ENCODE peak calls at places on chromosomes 2 and 18, in five cellular contexts. Z is LNCaP clone FGC; S is heart right ventricle; I is CD4-positive, alpha-beta memory T cell; T is WTC11. K is an unnamed sample.

GRCh38 chr18:54020971-54021370 is 203.5 kb downstream of the MBD2 start:
- DNase-seq in Z (no peak), S (no peak), I (no peak), T (no peak), K (no peak)

GRCh38 chr18:9779630-9780029 is 71.5 kb downstream of the RAB31 start:
- DNase-seq in Z (no peak), S (no peak), I (no peak), T (no peak), K (no peak)

GRCh38 chr2:217538719-217539118 is 464.1 kb downstream of the TNS1 start:
- DNase-seq in Z (no peak), S (no peak), I (no peak), T (no peak), K (no peak)

GRCh38 chr2:170354409-170354808 is 176.5 kb downstream of the MYO3B start:
- DNase-seq in Z (no peak), S (no peak), I (no peak), T (no peak), K (no peak)

GRCh38 chr2:88824951-88825350 is 133.5 kb downstream of the RPIA start:
- DNase-seq in Z (no peak), S (no peak), I (no peak), T (no peak), K (no peak)

GRCh38 chr2:40716879-40717278 is 265.0 kb upstream of the SLC8A1 start:
- DNase-seq in Z (no peak), S (no peak), I (no peak), T (no peak), K (no peak)

GRCh38 chr2:47907097-47907781 is 941 bp upstream of the FBXO11 start:
- DNase-seq in Z (no peak), S (peak; percentile 19), I (peak; percentile 77), T (no peak), K (no peak)

GRCh38 chr2:6692061-6692460 is 173.6 kb downstream of the CMPK2 start:
- DNase-seq in Z (peak; percentile 76), S (no peak), I (no peak), T (no peak), K (no peak)

GRCh38 chr2:3243804-3244203 is 133.8 kb downstream of the EIPR1 start:
- DNase-seq in Z (no peak), S (no peak), I (no peak), T (no peak), K (no peak)

GRCh38 chr2:101162561-101163330 is 11.6 kb upstream of the TBC1D8 start:
- DNase-seq in Z (no peak), S (no peak), I (no peak), T (peak; percentile 42), K (no peak)

GRCh38 chr2:35035883-35036282 is 1319.7 kb upstream of the CRIM1 start:
- DNase-seq in Z (peak; percentile 3), S (no peak), I (no peak), T (no peak), K (no peak)

GRCh38 chr2:217127744-217128143 is 267.9 kb upstream of the TNP1 start:
- DNase-seq in Z (no peak), S (no peak), I (no peak), T (no peak), K (no peak)

GRCh38 chr2:110770696-110771425 is 38.5 kb downstream of the ACOXL start:
- DNase-seq in Z (peak; percentile 64), S (peak; percentile 34), I (no peak), T (no peak), K (no peak)

GRCh38 chr2:239272626-239273025 is 128.2 kb downstream of the HDAC4 start:
- DNase-seq in Z (no peak), S (no peak), I (no peak), T (no peak), K (no peak)

GRCh38 chr2:150485114-150485870 is 2.2 kb downstream of the RND3 start:
- DNase-seq in Z (peak; percentile 8), S (peak; percentile 75), I (no peak), T (peak; percentile 67), K (no peak)

GRCh38 chr2:2333076-2333475 is 2.0 kb upstream of the MYT1L start:
- DNase-seq in Z (peak; percentile 2), S (no peak), I (no peak), T (no peak), K (no peak)

GRCh38 chr2:72204782-72205545 is 57.3 kb upstream of the CYP26B1 start:
- DNase-seq in Z (no peak), S (no peak), I (no peak), T (no peak), K (no peak)

GRCh38 chr18:23746851-23747250 is 57.6 kb downstream of the LAMA3 start:
- DNase-seq in Z (no peak), S (no peak), I (no peak), T (no peak), K (no peak)

GRCh38 chr2:64311191-64311910 is 142.6 kb upstream of the LGALSL start:
- DNase-seq in Z (no peak), S (no peak), I (no peak), T (no peak), K (no peak)

GRCh38 chr2:173191601-173192000 is 116.0 kb downstream of the MAP3K20 start:
- DNase-seq in Z (no peak), S (no peak), I (no peak), T (no peak), K (no peak)

GRCh38 chr2:199348871-199349270 is 108.9 kb downstream of the SATB2 start:
- DNase-seq in Z (no peak), S (no peak), I (no peak), T (no peak), K (no peak)

GRCh38 chr18:47397671-47398319 is 146.3 kb upstream of the SKOR2 start:
- DNase-seq in Z (no peak), S (no peak), I (no peak), T (peak; percentile 73), K (no peak)

GRCh38 chr2:96815326-96816126 is 542 bp upstream of the CNNM3 start:
- DNase-seq in Z (no peak), S (no peak), I (no peak), T (no peak), K (no peak)

GRCh38 chr2:219803294-219803693 is 175.9 kb downstream of the SLC4A3 start:
- DNase-seq in Z (no peak), S (no peak), I (no peak), T (no peak), K (no peak)

GRCh38 chr18:32730620-32731021 is 42.2 kb downstream of the KLHL14 start:
- DNase-seq in Z (no peak), S (no peak), I (peak; percentile 7), T (no peak), K (no peak)

GRCh38 chr2:105919191-105919811 is 174.6 kb downstream of the NCK2 start:
- DNase-seq in Z (no peak), S (peak; percentile 72), I (no peak), T (no peak), K (no peak)

GRCh38 chr2:217349251-217349650 is 489.4 kb upstream of the TNP1 start:
- DNase-seq in Z (no peak), S (no peak), I (no peak), T (no peak), K (no peak)

GRCh38 chr2:203804070-203804469 is 63.5 kb upstream of the CTLA4 start:
- DNase-seq in Z (no peak), S (peak; percentile 54), I (peak; percentile 57), T (no peak), K (no peak)

GRCh38 chr2:118442949-118443348 is 354.7 kb downstream of the INSIG2 start:
- DNase-seq in Z (no peak), S (no peak), I (no peak), T (no peak), K (no peak)

GRCh38 chr18:58364867-58365533 is 263.9 kb downstream of the ALPK2 start:
- DNase-seq in Z (no peak), S (no peak), I (no peak), T (no peak), K (no peak)

GRCh38 chr2:24993797-24994196 is 22.0 kb upstream of the DNAJC27 start:
- DNase-seq in Z (peak; percentile 54), S (no peak), I (no peak), T (no peak), K (no peak)

GRCh38 chr18:26941608-26942007 is 76.1 kb upstream of the AQP4 start:
- DNase-seq in Z (peak; percentile 53), S (no peak), I (no peak), T (no peak), K (no peak)

GRCh38 chr18:46042571-46043123 is 29.4 kb downstream of the PSTPIP2 start:
- DNase-seq in Z (no peak), S (no peak), I (no peak), T (no peak), K (no peak)

GRCh38 chr2:46749042-46749461 is 166.6 kb downstream of the MCFD2 start:
- DNase-seq in Z (peak; percentile 8), S (no peak), I (no peak), T (no peak), K (no peak)

GRCh38 chr2:71461304-71461671 is 7.9 kb downstream of the DYSF start:
- DNase-seq in Z (no peak), S (no peak), I (no peak), T (no peak), K (no peak)

GRCh38 chr2:86671304-86671981 is 47.8 kb upstream of the RNF103 start:
- DNase-seq in Z (peak; percentile 34), S (peak; percentile 24), I (no peak), T (no peak), K (no peak)

GRCh38 chr2:11938196-11938595 is 191.8 kb downstream of the LPIN1 start:
- DNase-seq in Z (no peak), S (peak; percentile 67), I (no peak), T (no peak), K (no peak)

GRCh38 chr2:37721219-37721600 is 49.8 kb upstream of the CDC42EP3 start:
- DNase-seq in Z (no peak), S (no peak), I (no peak), T (no peak), K (no peak)

GRCh38 chr2:223815884-223816570 is 21.4 kb downstream of the AP1S3 start:
- DNase-seq in Z (no peak), S (no peak), I (no peak), T (no peak), K (no peak)